ENCODE peak calls at places on chromosomes 2 and 18, in eight cellular contexts. One of them, this sample, is unnamed.

GRCh38 chr18:24544141-24544498 is 83.7 kb downstream of the HRH4 start:
- DNase-seq in ELF-1: no peak
- DNase-seq in pons: peak; percentile 53
- DNase-seq in NCI-H1105 treated with DMSO at 0.1 percent for 48 hours: peak; percentile 55
- DNase-seq in GM10248: no peak
- DNase-seq in activated CD4-positive, alpha-beta T cell treated with anti-CD3 and anti-CD28 coated beads for 24 hours: no peak
- DNase-seq in cardiac fibroblast: peak; percentile 35
- DNase-seq in iPS-NIHi11: peak; percentile 70
- DNase-seq in this sample: no peak

GRCh38 chr18:61991836-61992235 is 99.0 kb upstream of the RNF152 start:
- DNase-seq in NCI-H1105 treated with DMSO at 0.1 percent for 48 hours: no peak
- DNase-seq in activated CD4-positive, alpha-beta T cell treated with anti-CD3 and anti-CD28 coated beads for 24 hours: no peak
- DNase-seq in pons: no peak
- DNase-seq in iPS-NIHi11: no peak
- DNase-seq in cardiac fibroblast: no peak
- DNase-seq in ELF-1: no peak
- DNase-seq in GM10248: no peak
- DNase-seq in this sample: no peak

GRCh38 chr2:233385489-233386044 is 31.3 kb downstream of the DGKD start:
- DNase-seq in NCI-H1105 treated with DMSO at 0.1 percent for 48 hours: no peak
- DNase-seq in ELF-1: no peak
- DNase-seq in pons: no peak
- DNase-seq in GM10248: peak; percentile 69
- DNase-seq in iPS-NIHi11: no peak
- DNase-seq in activated CD4-positive, alpha-beta T cell treated with anti-CD3 and anti-CD28 coated beads for 24 hours: no peak
- DNase-seq in cardiac fibroblast: peak; percentile 42
- DNase-seq in this sample: no peak

GRCh38 chr2:180705551-180705950 is 274.9 kb upstream of the UBE2E3 start:
- DNase-seq in pons: no peak
- DNase-seq in activated CD4-positive, alpha-beta T cell treated with anti-CD3 and anti-CD28 coated beads for 24 hours: no peak
- DNase-seq in ELF-1: no peak
- DNase-seq in GM10248: no peak
- DNase-seq in NCI-H1105 treated with DMSO at 0.1 percent for 48 hours: no peak
- DNase-seq in cardiac fibroblast: no peak
- DNase-seq in iPS-NIHi11: no peak
- DNase-seq in this sample: no peak

GRCh38 chr2:239255218-239255617 is 145.6 kb downstream of the HDAC4 start:
- DNase-seq in activated CD4-positive, alpha-beta T cell treated with anti-CD3 and anti-CD28 coated beads for 24 hours: no peak
- DNase-seq in iPS-NIHi11: no peak
- DNase-seq in GM10248: no peak
- DNase-seq in pons: no peak
- DNase-seq in NCI-H1105 treated with DMSO at 0.1 percent for 48 hours: no peak
- DNase-seq in cardiac fibroblast: no peak
- DNase-seq in ELF-1: no peak
- DNase-seq in this sample: no peak

GRCh38 chr18:34659579-34660517 is 50.2 kb upstream of the DTNA start:
- DNase-seq in pons: peak; percentile 91
- DNase-seq in ELF-1: peak; percentile 86
- DNase-seq in NCI-H1105 treated with DMSO at 0.1 percent for 48 hours: peak; percentile 72
- DNase-seq in iPS-NIHi11: peak; percentile 78
- DNase-seq in GM10248: no peak
- DNase-seq in activated CD4-positive, alpha-beta T cell treated with anti-CD3 and anti-CD28 coated beads for 24 hours: no peak
- DNase-seq in cardiac fibroblast: peak; percentile 98
- DNase-seq in this sample: peak; percentile 96

GRCh38 chr2:239946570-239947311 is 78.4 kb downstream of the NDUFA10 start:
- DNase-seq in activated CD4-positive, alpha-beta T cell treated with anti-CD3 and anti-CD28 coated beads for 24 hours: no peak
- DNase-seq in cardiac fibroblast: no peak
- DNase-seq in GM10248: no peak
- DNase-seq in pons: no peak
- DNase-seq in ELF-1: no peak
- DNase-seq in iPS-NIHi11: no peak
- DNase-seq in NCI-H1105 treated with DMSO at 0.1 percent for 48 hours: no peak
- DNase-seq in this sample: no peak

GRCh38 chr18:57434177-57434535 is 1.0 kb upstream of the ONECUT2 start:
- DNase-seq in activated CD4-positive, alpha-beta T cell treated with anti-CD3 and anti-CD28 coated beads for 24 hours: no peak
- DNase-seq in iPS-NIHi11: no peak
- DNase-seq in pons: no peak
- DNase-seq in ELF-1: peak; percentile 31
- DNase-seq in cardiac fibroblast: no peak
- DNase-seq in NCI-H1105 treated with DMSO at 0.1 percent for 48 hours: peak; percentile 45
- DNase-seq in GM10248: peak; percentile 20
- DNase-seq in this sample: no peak

GRCh38 chr2:133346654-133347053 is 221.6 kb downstream of the NCKAP5 start:
- DNase-seq in NCI-H1105 treated with DMSO at 0.1 percent for 48 hours: no peak
- DNase-seq in GM10248: no peak
- DNase-seq in cardiac fibroblast: peak; percentile 4
- DNase-seq in iPS-NIHi11: no peak
- DNase-seq in pons: no peak
- DNase-seq in ELF-1: no peak
- DNase-seq in activated CD4-positive, alpha-beta T cell treated with anti-CD3 and anti-CD28 coated beads for 24 hours: no peak
- DNase-seq in this sample: no peak

GRCh38 chr18:13437801-13438506 is 219.4 kb downstream of the LDLRAD4 start:
- DNase-seq in iPS-NIHi11: no peak
- DNase-seq in GM10248: no peak
- DNase-seq in NCI-H1105 treated with DMSO at 0.1 percent for 48 hours: no peak
- DNase-seq in activated CD4-positive, alpha-beta T cell treated with anti-CD3 and anti-CD28 coated beads for 24 hours: peak; percentile 30
- DNase-seq in cardiac fibroblast: no peak
- DNase-seq in pons: no peak
- DNase-seq in ELF-1: peak; percentile 66
- DNase-seq in this sample: no peak

GRCh38 chr2:236167297-236168109 is 683 bp downstream of the GBX2 start:
- DNase-seq in pons: no peak
- DNase-seq in iPS-NIHi11: peak; percentile 59
- DNase-seq in ELF-1: peak; percentile 50
- DNase-seq in cardiac fibroblast: peak; percentile 59
- DNase-seq in activated CD4-positive, alpha-beta T cell treated with anti-CD3 and anti-CD28 coated beads for 24 hours: no peak
- DNase-seq in GM10248: no peak
- DNase-seq in NCI-H1105 treated with DMSO at 0.1 percent for 48 hours: peak; percentile 32
- DNase-seq in this sample: no peak

GRCh38 chr2:200585730-200586643 is at the start of gene AOX1:
- DNase-seq in pons: peak; percentile 20
- DNase-seq in ELF-1: peak; percentile 86
- DNase-seq in cardiac fibroblast: peak; percentile 78
- DNase-seq in iPS-NIHi11: peak; percentile 81
- DNase-seq in activated CD4-positive, alpha-beta T cell treated with anti-CD3 and anti-CD28 coated beads for 24 hours: no peak
- DNase-seq in GM10248: peak; percentile 37
- DNase-seq in NCI-H1105 treated with DMSO at 0.1 percent for 48 hours: no peak
- DNase-seq in this sample: peak; percentile 88

GRCh38 chr18:79487198-79488165 is 91.8 kb downstream of the NFATC1 start:
- DNase-seq in pons: no peak
- DNase-seq in activated CD4-positive, alpha-beta T cell treated with anti-CD3 and anti-CD28 coated beads for 24 hours: no peak
- DNase-seq in ELF-1: no peak
- DNase-seq in GM10248: no peak
- DNase-seq in iPS-NIHi11: peak; percentile 15
- DNase-seq in NCI-H1105 treated with DMSO at 0.1 percent for 48 hours: no peak
- DNase-seq in cardiac fibroblast: no peak
- DNase-seq in this sample: no peak

GRCh38 chr2:178385595-178386148 is 65.3 kb downstream of the PRKRA start:
- DNase-seq in pons: no peak
- DNase-seq in GM10248: no peak
- DNase-seq in NCI-H1105 treated with DMSO at 0.1 percent for 48 hours: no peak
- DNase-seq in iPS-NIHi11: no peak
- DNase-seq in activated CD4-positive, alpha-beta T cell treated with anti-CD3 and anti-CD28 coated beads for 24 hours: no peak
- DNase-seq in ELF-1: no peak
- DNase-seq in cardiac fibroblast: no peak
- DNase-seq in this sample: no peak

GRCh38 chr18:48545690-48546365 is 7.0 kb downstream of the CTIF start:
- DNase-seq in activated CD4-positive, alpha-beta T cell treated with anti-CD3 and anti-CD28 coated beads for 24 hours: no peak
- DNase-seq in ELF-1: peak; percentile 91
- DNase-seq in cardiac fibroblast: peak; percentile 81
- DNase-seq in pons: peak; percentile 84
- DNase-seq in NCI-H1105 treated with DMSO at 0.1 percent for 48 hours: no peak
- DNase-seq in iPS-NIHi11: peak; percentile 62
- DNase-seq in GM10248: no peak
- DNase-seq in this sample: peak; percentile 49

GRCh38 chr2:160097329-160097728 is 34.9 kb upstream of the PLA2R1 start:
- DNase-seq in ELF-1: no peak
- DNase-seq in iPS-NIHi11: no peak
- DNase-seq in activated CD4-positive, alpha-beta T cell treated with anti-CD3 and anti-CD28 coated beads for 24 hours: no peak
- DNase-seq in pons: no peak
- DNase-seq in NCI-H1105 treated with DMSO at 0.1 percent for 48 hours: no peak
- DNase-seq in GM10248: no peak
- DNase-seq in cardiac fibroblast: no peak
- DNase-seq in this sample: no peak

GRCh38 chr18:70296289-70296688 is 7.4 kb downstream of the SOCS6 start:
- DNase-seq in ELF-1: peak; percentile 37
- DNase-seq in activated CD4-positive, alpha-beta T cell treated with anti-CD3 and anti-CD28 coated beads for 24 hours: no peak
- DNase-seq in iPS-NIHi11: no peak
- DNase-seq in NCI-H1105 treated with DMSO at 0.1 percent for 48 hours: no peak
- DNase-seq in cardiac fibroblast: no peak
- DNase-seq in pons: peak; percentile 64
- DNase-seq in GM10248: no peak
- DNase-seq in this sample: peak; percentile 65

GRCh38 chr2:134372611-134373131 is 118.8 kb downstream of the MGAT5 start:
- DNase-seq in pons: peak; percentile 51
- DNase-seq in ELF-1: peak; percentile 10
- DNase-seq in cardiac fibroblast: peak; percentile 74
- DNase-seq in GM10248: no peak
- DNase-seq in iPS-NIHi11: no peak
- DNase-seq in activated CD4-positive, alpha-beta T cell treated with anti-CD3 and anti-CD28 coated beads for 24 hours: no peak
- DNase-seq in NCI-H1105 treated with DMSO at 0.1 percent for 48 hours: no peak
- DNase-seq in this sample: no peak

GRCh38 chr2:183995632-183996031 is 602.7 kb upstream of the ZNF804A start:
- DNase-seq in pons: peak; percentile 8
- DNase-seq in ELF-1: no peak
- DNase-seq in iPS-NIHi11: no peak
- DNase-seq in activated CD4-positive, alpha-beta T cell treated with anti-CD3 and anti-CD28 coated beads for 24 hours: no peak
- DNase-seq in GM10248: no peak
- DNase-seq in NCI-H1105 treated with DMSO at 0.1 percent for 48 hours: peak; percentile 25
- DNase-seq in cardiac fibroblast: peak; percentile 1
- DNase-seq in this sample: no peak

GRCh38 chr2:156338578-156338977 is 6.1 kb upstream of the NR4A2 start:
- DNase-seq in ELF-1: no peak
- DNase-seq in NCI-H1105 treated with DMSO at 0.1 percent for 48 hours: no peak
- DNase-seq in activated CD4-positive, alpha-beta T cell treated with anti-CD3 and anti-CD28 coated beads for 24 hours: no peak
- DNase-seq in pons: peak; percentile 54
- DNase-seq in iPS-NIHi11: no peak
- DNase-seq in cardiac fibroblast: no peak
- DNase-seq in GM10248: no peak
- DNase-seq in this sample: no peak

GRCh38 chr2:59025157-59025757 is 784.1 kb upstream of the FANCL start:
- DNase-seq in cardiac fibroblast: peak; percentile 44
- DNase-seq in NCI-H1105 treated with DMSO at 0.1 percent for 48 hours: peak; percentile 8
- DNase-seq in pons: no peak
- DNase-seq in iPS-NIHi11: peak; percentile 61
- DNase-seq in activated CD4-positive, alpha-beta T cell treated with anti-CD3 and anti-CD28 coated beads for 24 hours: no peak
- DNase-seq in GM10248: peak; percentile 24
- DNase-seq in ELF-1: peak; percentile 73
- DNase-seq in this sample: peak; percentile 35

GRCh38 chr2:220736778-220737177 is 835.3 kb downstream of the EPHA4 start:
- DNase-seq in NCI-H1105 treated with DMSO at 0.1 percent for 48 hours: no peak
- DNase-seq in activated CD4-positive, alpha-beta T cell treated with anti-CD3 and anti-CD28 coated beads for 24 hours: no peak
- DNase-seq in GM10248: no peak
- DNase-seq in ELF-1: peak; percentile 2
- DNase-seq in pons: no peak
- DNase-seq in iPS-NIHi11: no peak
- DNase-seq in cardiac fibroblast: no peak
- DNase-seq in this sample: no peak

This sample was measured in adrenal gland.